ENCODE peak calls at places on chromosome 3, in four cellular contexts. F is NCI-H1694 treated with DMSO at 0.1 percent for 48 hours, S is activated T-cell treated with anti-CD3 and anti-CD28 coated beads for 24 hours, L is uterus. G is an unnamed sample.

GRCh38 chr3:133505813-133506212 is 67.7 kb upstream of the CDV3 start:
- DNase-seq in F (no peak), S (no peak), L (no peak), G (no peak)

GRCh38 chr3:187698499-187699399 is 3.6 kb downstream of the RTP2 start:
- DNase-seq in F (no peak), S (no peak), L (no peak), G (no peak)

GRCh38 chr3:28699283-28699682 is 350.7 kb upstream of the AZI2 start:
- DNase-seq in F (no peak), S (no peak), L (no peak), G (no peak)

GRCh38 chr3:46667061-46667621 is 26.3 kb downstream of the ALS2CL start:
- DNase-seq in F (no peak), S (no peak), L (no peak), G (no peak)

GRCh38 chr3:133610031-133610430 is 36.5 kb downstream of the CDV3 start:
- DNase-seq in F (no peak), S (no peak), L (no peak), G (no peak)

GRCh38 chr3:151356791-151357460 is 27.6 kb upstream of the P2RY13 start:
- DNase-seq in F (no peak), S (no peak), L (no peak), G (no peak)

GRCh38 chr3:98360681-98361080 is 7.0 kb downstream of the OR5K4 start:
- DNase-seq in F (no peak), S (no peak), L (no peak), G (no peak)

GRCh38 chr3:116186128-116186527 is 259.2 kb downstream of the LSAMP start:
- DNase-seq in F (no peak), S (no peak), L (no peak), G (no peak)

GRCh38 chr3:37540786-37541185 is 320.9 kb upstream of the CTDSPL start:
- DNase-seq in F (peak; percentile 27), S (no peak), L (no peak), G (no peak)

GRCh38 chr3:136751259-136752045 is 726 bp downstream of the STAG1 start:
- DNase-seq in F (peak; percentile 74), S (peak; percentile 43), L (peak; percentile 69), G (peak; percentile 61)

GRCh38 chr3:185631108-185631507 is 45.0 kb downstream of the SENP2 start:
- DNase-seq in F (no peak), S (no peak), L (no peak), G (no peak)

GRCh38 chr3:59270921-59271320 is 221.1 kb upstream of the CFAP20DC start:
- DNase-seq in F (no peak), S (no peak), L (no peak), G (no peak)

GRCh38 chr3:157128771-157129671 is 30.9 kb downstream of the CCNL1 start:
- DNase-seq in F (no peak), S (no peak), L (peak; percentile 36), G (no peak)

G was measured in hypothalamus.